ENCODE peak calls at places on chromosome 6, in nine cellular contexts. H is neural crest cell; G is CD8-positive, alpha-beta T cell; Q is stimulated activated naive CD8-positive, alpha-beta T cell treated with anti-CD3 and anti-CD28 coated beads, Interleukin-15, Interleukin-2, amounts not matched to agents 100 U/mL and 50 U/mL, for 24 hours; M is stimulated activated CD4-positive, alpha-beta T cell treated with anti-CD3 and anti-CD28 coated beads, Interleukin-2, amount 100 ng/mL, for 48 hours; X is germinal center; P is stomach; V is activated T-helper 1 cell treated with anti-CD3 and anti-CD28 coated beads, Interleukin-12 subunit alpha, Interleukin-12 subunit beta, Interleukin-2, Interleukin-4 antibody, amounts not matched to agents 30 ng/mL and 10 ng/mL and 1 ng/mL, durations not matched to agents 14 hours and 24 hours and 36 hours; B is endothelial cell. L is an unnamed sample.

GRCh38 chr6:21508753-21509152 is 84.8 kb upstream of the SOX4 start:
- DNase-seq in B (no peak), Q (no peak), X (no peak), H (no peak), G (no peak), P (no peak), M (no peak), V (no peak), L (no peak)

GRCh38 chr6:30282522-30282921 is 44.2 kb upstream of the TRIM39 start:
- DNase-seq in H (no peak), M (no peak), G (no peak), Q (no peak), B (no peak), X (no peak), P (no peak), V (no peak), L (no peak)

GRCh38 chr6:73129653-73130443 is 95.4 kb downstream of the KHDC1L start:
- DNase-seq in H (peak), G (peak), M (peak), V (peak), Q (peak), P (peak), B (peak), X (peak), L (peak)

GRCh38 chr6:53456809-53457208 is 88.1 kb downstream of the GCLC start:
- DNase-seq in X (no peak), V (no peak), M (no peak), Q (no peak), P (no peak), B (no peak), H (no peak), G (no peak), L (no peak)

GRCh38 chr6:79630400-79630882 is 688 bp upstream of the SH3BGRL2 start:
- DNase-seq in H (no peak), M (no peak), V (no peak), X (no peak), Q (no peak), P (no peak), B (no peak), G (no peak), L (no peak)

GRCh38 chr6:149723771-149724417 is 6.0 kb upstream of the LATS1 start:
- DNase-seq in V (peak), P (peak), M (peak), X (peak), Q (peak), B (peak), G (peak), H (peak), L (peak)

GRCh38 chr6:138371720-138372119 is 6.0 kb upstream of the SMIM28 start:
- DNase-seq in G (no peak), B (no peak), M (no peak), X (no peak), P (no peak), V (no peak), H (no peak), Q (no peak), L (peak)

GRCh38 chr6:113908801-113909200 is 51.7 kb downstream of the MARCKS start:
- DNase-seq in H (no peak), Q (no peak), V (no peak), B (no peak), X (no peak), M (no peak), P (no peak), G (no peak), L (no peak)

GRCh38 chr6:6893701-6894100 is 214.1 kb upstream of the RREB1 start:
- DNase-seq in M (no peak), V (no peak), Q (no peak), P (no peak), B (no peak), X (no peak), G (no peak), H (no peak), L (no peak)

GRCh38 chr6:14883921-14884320 is 361.9 kb upstream of the JARID2 start:
- DNase-seq in M (no peak), H (no peak), B (no peak), Q (no peak), P (no peak), G (no peak), X (no peak), V (no peak), L (peak)

GRCh38 chr6:41599015-41599835 is 39.0 kb upstream of the MDFI start:
- DNase-seq in B (no peak), H (no peak), M (no peak), X (no peak), P (peak), V (no peak), G (no peak), Q (no peak), L (no peak)